ENCODE peak calls at places on chromosomes 11 and 22, in six cellular contexts. P, X, W, N, S and T are unnamed samples.

GRCh38 chr11:64742940-64743590 is 877 bp downstream of the RASGRP2 start:
- DNase-seq in P (peak; percentile 93), W (no peak), S (peak; percentile 28), X (peak; percentile 79), N (peak; percentile 81), T (peak; percentile 84)

GRCh38 chr11:101870510-101870909 is 44.3 kb upstream of the CEP126 start:
- DNase-seq in W (no peak), S (peak; percentile 37), P (no peak), X (no peak), N (no peak), T (no peak)

GRCh38 chr11:65013692-65014145 is 241 bp upstream of the ARL2 start:
- DNase-seq in N (peak; percentile 95), X (peak; percentile 91), P (peak; percentile 98), W (peak; percentile 40), S (peak; percentile 74), T (peak; percentile 95)

GRCh38 chr11:117189191-117189940 is 9.8 kb upstream of the TAGLN start:
- DNase-seq in X (no peak), S (no peak), N (no peak), P (no peak), W (no peak), T (no peak)

GRCh38 chr22:44393066-44393465 is 80.3 kb upstream of the SHISAL1 start:
- DNase-seq in N (no peak), S (no peak), P (no peak), X (no peak), W (no peak), T (peak; percentile 6)

GRCh38 chr22:21100149-21101032 is 54.6 kb downstream of the LRRC74B start:
- DNase-seq in S (no peak), N (no peak), P (no peak), W (no peak), X (no peak), T (no peak)

GRCh38 chr11:65538915-65539374 is 14.1 kb downstream of the SCYL1 start:
- DNase-seq in X (no peak), W (no peak), N (no peak), P (no peak), S (no peak), T (no peak)

GRCh38 chr11:65780770-65781151 is at the start of gene AP5B1:
- DNase-seq in N (peak; percentile 69), S (peak; percentile 78), X (peak; percentile 57), P (peak; percentile 87), W (no peak), T (peak; percentile 68)

GRCh38 chr11:122145715-122146274 is 29.8 kb upstream of the BLID start:
- DNase-seq in X (no peak), P (no peak), W (no peak), N (no peak), S (no peak), T (no peak)

GRCh38 chr11:110337570-110338193 is 41.3 kb upstream of the RDX start:
- DNase-seq in N (no peak), X (no peak), P (no peak), W (peak; percentile 19), S (peak; percentile 76), T (no peak)

GRCh38 chr11:69157156-69157821 is 1.6 kb downstream of the SMIM38 start:
- DNase-seq in X (no peak), S (peak; percentile 49), W (no peak), P (peak; percentile 97), N (no peak), T (peak; percentile 74)

GRCh38 chr22:21076907-21077625 is 31.3 kb downstream of the LRRC74B start:
- DNase-seq in X (no peak), W (no peak), P (no peak), S (no peak), N (no peak), T (no peak)

GRCh38 chr11:72069787-72070251 is 10.5 kb downstream of the NUMA1 start:
- DNase-seq in P (no peak), W (no peak), S (peak; percentile 74), X (peak; percentile 86), N (peak; percentile 79), T (peak; percentile 79)

GRCh38 chr11:117874910-117875396 is 1.5 kb downstream of the FXYD6 start:
- DNase-seq in N (no peak), X (no peak), S (no peak), W (no peak), P (no peak), T (no peak)

GRCh38 chr11:112229159-112229558 is 2.9 kb downstream of the PTS start:
- DNase-seq in W (no peak), N (no peak), S (no peak), X (no peak), P (no peak), T (no peak)

GRCh38 chr22:21603973-21604372 is 25.8 kb downstream of the YDJC start:
- DNase-seq in S (no peak), P (no peak), W (no peak), N (no peak), X (no peak), T (no peak)

GRCh38 chr22:33110562-33111163 is 52.5 kb upstream of the SYN3 start:
- DNase-seq in W (no peak), S (peak; percentile 14), N (no peak), X (no peak), P (no peak), T (no peak)

GRCh38 chr11:71144010-71144409 is 108.4 kb downstream of the SHANK2 start:
- DNase-seq in X (no peak), S (no peak), N (no peak), W (no peak), P (no peak), T (no peak)

GRCh38 chr22:26542831-26543230 is 30.6 kb upstream of the TFIP11 start:
- DNase-seq in P (no peak), S (no peak), N (no peak), W (no peak), X (no peak), T (no peak)

GRCh38 chr11:77046060-77046501 is 11.9 kb downstream of the B3GNT6 start:
- DNase-seq in S (peak; percentile 33), X (peak; percentile 42), W (no peak), N (peak; percentile 69), P (peak; percentile 92), T (no peak)

GRCh38 chr11:2690261-2690575 is 9.6 kb downstream of the KCNQ1OT1 start:
- DNase-seq in S (no peak), N (no peak), W (no peak), P (no peak), X (no peak), T (no peak)

GRCh38 chr11:58577441-58578135 is 1.3 kb upstream of the ZFP91 start:
- DNase-seq in X (peak; percentile 61), S (peak; percentile 86), P (no peak), N (no peak), W (peak; percentile 44), T (peak; percentile 35)

GRCh38 chr22:35648066-35649025 is at the start of gene APOL6:
- DNase-seq in X (peak; percentile 59), S (peak; percentile 77), P (no peak), W (no peak), N (peak; percentile 56), T (no peak)

GRCh38 chr11:65314501-65315203 is at the start of gene CDC42EP2:
- DNase-seq in P (peak; percentile 97), X (peak; percentile 86), W (no peak), N (peak; percentile 94), S (peak; percentile 82), T (peak; percentile 91)

GRCh38 chr11:30314625-30315024 is 8.3 kb upstream of the ARL14EP start:
- DNase-seq in P (no peak), W (no peak), N (no peak), S (no peak), X (no peak), T (no peak)

GRCh38 chr11:112292785-112293407 is 32.2 kb upstream of the PLET1 start:
- DNase-seq in X (peak; percentile 67), S (peak; percentile 80), N (no peak), P (no peak), W (peak; percentile 59), T (no peak)

GRCh38 chr22:46293591-46294260 is 2.9 kb upstream of the GTSE1 start:
- DNase-seq in X (no peak), W (no peak), P (no peak), N (no peak), S (no peak), T (peak; percentile 61)
- H3K4me3 ChIP-seq in X (no peak overlapping the region), W (no peak overlapping the region), P (no peak overlapping the region), N (no peak overlapping the region), S (no peak overlapping the region), T (no peak overlapping the region)

GRCh38 chr11:19977941-19978340 is 182.3 kb downstream of the DBX1 start:
- DNase-seq in W (no peak), N (no peak), X (no peak), S (no peak), P (no peak), T (no peak)

GRCh38 chr11:19979519-19979845 is 180.8 kb downstream of the DBX1 start:
- DNase-seq in W (no peak), S (no peak), X (no peak), P (no peak), N (no peak), T (no peak)

GRCh38 chr11:19980388-19980787 is 179.9 kb downstream of the DBX1 start:
- DNase-seq in S (no peak), X (no peak), N (no peak), P (no peak), W (no peak), T (no peak)

GRCh38 chr11:19980957-19981669 is 179.2 kb downstream of the DBX1 start:
- DNase-seq in X (no peak), N (peak; percentile 49), P (peak; percentile 21), S (no peak), W (no peak), T (no peak)

GRCh38 chr11:19978668-19979518 is 181.4 kb downstream of the DBX1 start:
- DNase-seq in X (peak; percentile 70), S (peak; percentile 85), P (no peak), N (peak; percentile 36), W (peak; percentile 26), T (no peak)
- H3K4me1 ChIP-seq in X (peaks cover 26% of the 10 kb centered on the region), S (peaks cover 26% of the 10 kb centered on the region), P (peaks cover 18% of the 10 kb centered on the region), N (peaks cover 15% of the 10 kb centered on the region), W (peaks cover 21% of the 10 kb centered on the region), T (peaks cover 48% of the 10 kb centered on the region)

DNA sequence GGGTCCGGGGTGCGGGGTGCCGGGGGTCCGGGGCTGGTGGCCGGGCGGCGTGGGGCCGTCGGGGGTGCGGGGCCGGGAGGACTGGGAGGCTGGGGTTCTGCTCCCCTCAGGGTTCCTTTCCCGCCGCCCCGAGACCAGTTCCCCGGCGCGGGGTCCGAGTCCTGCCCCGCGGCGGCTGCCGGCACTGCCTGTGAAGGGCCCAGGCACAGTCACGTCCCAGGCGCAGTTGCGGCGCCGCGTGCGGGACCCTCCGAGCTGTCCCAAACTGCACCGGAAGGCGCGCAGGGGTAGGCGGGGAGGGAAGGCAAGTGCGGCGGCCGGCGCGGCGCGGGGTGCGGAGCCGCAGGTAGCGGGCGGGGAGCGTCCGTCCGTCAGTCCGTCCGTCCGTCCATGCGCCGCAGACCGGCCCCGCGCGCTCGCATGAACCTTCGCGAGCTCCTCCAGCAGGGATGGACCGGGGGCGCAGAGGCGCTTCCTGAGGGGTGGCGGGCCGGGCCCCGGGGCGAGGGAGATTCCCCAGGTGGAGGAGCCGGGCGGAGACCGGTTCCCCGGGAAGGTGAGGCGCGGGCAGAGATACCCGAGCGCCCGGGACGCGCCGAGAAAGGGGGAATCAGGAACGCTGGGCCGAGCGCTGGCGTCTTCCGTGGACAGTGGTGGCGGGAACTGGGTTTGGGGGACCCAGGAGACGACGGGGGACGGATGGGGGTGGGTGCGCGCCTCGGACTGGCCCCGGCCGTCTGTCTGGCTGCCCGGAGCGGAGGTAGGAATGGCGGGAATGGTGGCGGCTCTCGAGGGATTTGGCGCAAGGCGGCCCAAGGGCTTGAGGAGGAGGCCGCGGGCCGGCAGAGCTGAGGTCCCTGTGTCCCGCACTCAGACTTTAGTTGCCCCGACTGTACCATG is 3.1 kb upstream of the ADORA2A start:
- DNase-seq in S (no peak), N (no peak), X (no peak), P (no peak), W (no peak), T (no peak)
- TF ChIP-seq CTCF in S (no peak), N (no peak), X (no peak), P (no peak), W (no peak), T (peak; percentile 11)

GRCh38 chr22:37241351-37242142 is 2.5 kb downstream of the RAC2 start:
- DNase-seq in P (peak; percentile 18), S (no peak), X (no peak), W (no peak), N (no peak), T (no peak)
- H3K4me3 ChIP-seq in P (no peak overlapping the region), S (peak overlapping the region; percentile 7), X (no peak overlapping the region), W (no peak overlapping the region), N (no peak overlapping the region), T (no peak overlapping the region)